ENCODE peak calls at places on chromosomes 5 and 9, in four cellular contexts. One of them, this sample, is unnamed.

GRCh38 chr5:97854871-97855762 is 672.1 kb upstream of the RIOK2 start:
- DNase-seq in A549: no peak
- DNase-seq in HepG2: no peak
- DNase-seq in K562: no peak
- DNase-seq in this sample: peak

GRCh38 chr5:10227396-10227795 is 22.3 kb downstream of the ATPSCKMT start:
- DNase-seq in A549: no peak
- DNase-seq in HepG2: no peak
- DNase-seq in K562: no peak
- DNase-seq in this sample: peak

GRCh38 chr5:132876020-132876759 is 2.7 kb downstream of the LEAP2 start:
- DNase-seq in A549: no peak
- DNase-seq in HepG2: no peak
- DNase-seq in K562: no peak
- DNase-seq in this sample: peak

GRCh38 chr9:137237759-137238726 is 3.0 kb upstream of the TUBB4B start:
- DNase-seq in A549: no peak
- DNase-seq in HepG2: no peak
- DNase-seq in K562: no peak
- DNase-seq in this sample: no peak

GRCh38 chr5:8628521-8628920 is 759.6 kb downstream of the MTRR start:
- DNase-seq in A549: no peak
- DNase-seq in HepG2: no peak
- DNase-seq in K562: no peak
- DNase-seq in this sample: no peak

GRCh38 chr5:139675213-139675612 is 27.1 kb downstream of the CXXC5 start:
- DNase-seq in A549: no peak
- DNase-seq in HepG2: no peak
- DNase-seq in K562: no peak
- DNase-seq in this sample: no peak

GRCh38 chr5:57335092-57335491 is 147.5 kb downstream of the ACTBL2 start:
- DNase-seq in A549: peak
- DNase-seq in HepG2: peak
- DNase-seq in K562: no peak
- DNase-seq in this sample: peak

GRCh38 chr9:127970401-127971313 is 10.1 kb downstream of the EEIG1 start:
- DNase-seq in A549: no peak
- DNase-seq in HepG2: no peak
- DNase-seq in K562: no peak
- DNase-seq in this sample: no peak

GRCh38 chr5:139814704-139815280 is 19.2 kb downstream of the PSD2 start:
- DNase-seq in A549: no peak
- DNase-seq in HepG2: no peak
- DNase-seq in K562: no peak
- DNase-seq in this sample: no peak

GRCh38 chr5:65981548-65981947 is 55.2 kb downstream of the ERBIN start:
- DNase-seq in A549: no peak
- DNase-seq in HepG2: no peak
- DNase-seq in K562: no peak
- DNase-seq in this sample: no peak

GRCh38 chr5:21823076-21823574 is 1030.0 kb downstream of the CDH12 start:
- DNase-seq in A549: no peak
- DNase-seq in HepG2: no peak
- DNase-seq in K562: no peak
- DNase-seq in this sample: no peak

GRCh38 chr5:77087484-77088291 is 603 bp upstream of the ZBED3 start:
- DNase-seq in A549: no peak
- DNase-seq in HepG2: peak
- DNase-seq in K562: no peak
- DNase-seq in this sample: peak

GRCh38 chr5:174315871-174316270 is 270.4 kb downstream of the NSG2 start:
- DNase-seq in A549: no peak
- DNase-seq in HepG2: no peak
- DNase-seq in K562: no peak
- DNase-seq in this sample: no peak

DNA sequence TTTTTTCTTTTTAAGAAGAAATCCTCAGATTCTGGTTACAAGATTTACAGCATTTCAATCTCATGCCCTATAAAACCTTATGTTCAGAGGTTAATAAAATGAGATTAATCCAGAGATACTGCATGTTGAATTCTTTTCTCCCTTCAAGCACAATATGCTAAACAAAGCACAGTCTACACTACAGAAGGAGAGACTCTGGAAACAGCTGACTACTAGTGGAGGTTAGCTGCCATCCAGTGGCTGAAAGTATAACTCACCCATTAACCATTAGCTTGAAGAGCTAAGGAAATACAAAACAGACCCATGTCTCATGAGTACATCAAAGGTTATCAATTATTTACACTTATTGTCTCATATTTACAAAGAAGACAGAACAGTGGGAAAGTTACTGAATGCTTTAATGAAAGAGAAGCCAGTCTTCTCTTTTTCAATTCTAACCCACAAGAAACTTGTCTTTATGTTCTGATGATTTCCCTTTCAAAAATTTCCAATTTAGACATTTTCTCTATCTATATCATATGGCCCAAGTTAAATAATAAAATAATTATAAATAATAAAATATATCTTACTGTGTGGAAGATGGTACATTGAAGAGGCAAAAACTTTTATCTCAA is 12.7 kb upstream of the DNAH5 start:
- DNase-seq in A549: peak
- DNase-seq in HepG2: peak
- DNase-seq in K562: peak
- DNase-seq in this sample: peak
- TF ChIP-seq MAZ in A549: no peak
- TF ChIP-seq MAZ in HepG2: no peak
- TF ChIP-seq MAZ in K562: no peak
- TF ChIP-seq MAZ in this sample: no peak

GRCh38 chr9:70097187-70097586 is 53.5 kb downstream of the MAMDC2 start:
- DNase-seq in A549: no peak
- DNase-seq in HepG2: no peak
- DNase-seq in K562: no peak
- DNase-seq in this sample: no peak

GRCh38 chr9:70105142-70105541 is 61.5 kb downstream of the MAMDC2 start:
- DNase-seq in A549: no peak
- DNase-seq in HepG2: no peak
- DNase-seq in K562: no peak
- DNase-seq in this sample: no peak

GRCh38 chr9:70100362-70100761 is 56.7 kb downstream of the MAMDC2 start:
- DNase-seq in A549: no peak
- DNase-seq in HepG2: no peak
- DNase-seq in K562: no peak
- DNase-seq in this sample: peak

GRCh38 chr9:70106571-70106970 is 62.9 kb downstream of the MAMDC2 start:
- DNase-seq in A549: no peak
- DNase-seq in HepG2: no peak
- DNase-seq in K562: no peak
- DNase-seq in this sample: no peak

DNA sequence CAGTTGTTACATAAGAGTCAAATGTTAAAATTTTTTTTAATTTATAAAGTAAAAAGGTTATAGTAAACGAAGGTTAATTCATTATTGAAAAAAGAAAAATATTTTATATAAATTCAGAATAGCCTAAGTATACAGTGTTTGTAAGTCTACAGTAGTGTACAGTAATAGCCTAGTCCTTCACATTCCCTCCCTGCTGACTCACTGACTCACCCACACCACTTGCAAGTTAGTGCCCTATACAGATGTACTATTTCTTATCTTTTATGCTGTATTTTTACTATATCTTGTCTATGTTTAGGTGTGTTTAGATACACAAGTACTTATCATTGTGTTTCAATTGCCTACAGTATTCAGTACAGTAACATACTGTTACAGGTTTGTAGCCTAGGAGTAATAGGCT is 57.6 kb downstream of the MAMDC2 start:
- DNase-seq in A549: no peak
- DNase-seq in HepG2: no peak
- DNase-seq in K562: no peak
- DNase-seq in this sample: peak
- TF ChIP-seq RFX5 in A549: no peak
- TF ChIP-seq RFX5 in HepG2: no peak
- TF ChIP-seq RFX5 in K562: no peak
- TF ChIP-seq RFX5 in this sample: no peak

DNA sequence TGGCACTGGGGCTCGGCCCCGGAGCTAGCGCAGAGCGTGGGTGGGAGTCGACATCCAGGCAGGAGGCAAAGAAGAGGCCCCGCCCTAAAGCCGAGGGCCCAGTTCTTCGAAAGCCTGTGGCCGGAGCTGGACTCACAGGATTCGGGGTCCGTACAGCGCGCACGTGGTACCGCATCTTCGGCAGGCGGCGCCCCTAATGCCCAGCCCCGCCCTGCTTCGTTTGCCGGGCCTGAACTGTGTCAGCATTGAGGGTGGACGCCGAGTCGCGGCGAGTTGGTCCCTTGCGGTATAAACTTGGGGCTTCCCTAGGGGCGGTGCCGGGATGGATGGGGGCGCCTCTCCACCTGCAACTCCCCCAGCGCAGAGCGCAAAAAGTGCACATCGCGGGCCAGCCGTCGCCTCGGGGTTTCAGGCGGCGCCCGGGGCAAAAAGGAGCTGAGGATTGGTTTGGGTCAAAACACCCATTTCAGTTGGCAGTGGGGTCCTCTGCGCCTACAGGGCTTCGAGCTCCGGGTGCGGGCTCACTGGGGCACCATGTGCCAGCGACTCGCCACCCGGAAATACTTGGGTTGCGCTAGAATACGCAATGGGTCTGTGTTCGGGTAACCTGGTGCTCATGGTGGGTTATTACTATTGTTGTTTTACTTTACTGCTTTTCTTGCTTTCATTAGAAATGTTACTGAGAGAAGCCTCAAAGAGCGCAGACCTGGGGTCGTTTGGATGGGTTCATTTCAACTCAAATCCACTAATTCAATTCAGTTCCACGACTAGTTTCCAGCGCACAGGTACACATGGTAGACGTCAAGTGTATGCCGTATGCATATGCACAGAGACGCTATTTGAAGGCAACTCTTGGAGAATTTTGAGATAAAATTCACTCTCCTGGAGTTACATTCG is 3.9 kb upstream of the PAX5 start:
- DNase-seq in A549: no peak
- DNase-seq in HepG2: no peak
- DNase-seq in K562: no peak
- DNase-seq in this sample: no peak
- TF ChIP-seq POLR2A in A549: no peak
- TF ChIP-seq POLR2A in HepG2: no peak
- TF ChIP-seq POLR2A in K562: no peak
- TF ChIP-seq POLR2A in this sample: no peak

GRCh38 chr9:134406366-134407122 is 80.3 kb downstream of the RXRA start:
- DNase-seq in A549: peak
- DNase-seq in HepG2: no peak
- DNase-seq in K562: no peak
- DNase-seq in this sample: no peak
- TF ChIP-seq MAZ in A549: no peak
- TF ChIP-seq MAZ in HepG2: no peak
- TF ChIP-seq MAZ in K562: no peak
- TF ChIP-seq MAZ in this sample: no peak

GRCh38 chr5:134135091-134135655 is 20.7 kb downstream of the TCF7 start:
- DNase-seq in A549: no peak
- DNase-seq in HepG2: no peak
- DNase-seq in K562: no peak
- DNase-seq in this sample: no peak
- TF ChIP-seq RFX5 in A549: no peak
- TF ChIP-seq RFX5 in HepG2: no peak
- TF ChIP-seq RFX5 in K562: no peak
- TF ChIP-seq RFX5 in this sample: no peak